ENCODE peak calls at places on chromosome 21, in six cellular contexts. One of them, this sample, is unnamed.

GRCh38 chr21:41877901-41878830 is 978 bp downstream of the PRDM15 start:
- ATAC-seq in K562: peak; percentile 69
- ATAC-seq in upper lobe of left lung: peak; percentile 47
- ATAC-seq in A549: no peak
- ATAC-seq in GM12878: peak; percentile 44
- ATAC-seq in HepG2: peak; percentile 32
- ATAC-seq in this sample: peak; percentile 35

GRCh38 chr21:31218830-31219608 is 125.0 kb downstream of the TIAM1 start:
- ATAC-seq in A549: no peak
- ATAC-seq in HepG2: no peak
- ATAC-seq in upper lobe of left lung: peak; percentile 41
- ATAC-seq in GM12878: peak; percentile 50
- ATAC-seq in K562: no peak
- ATAC-seq in this sample: peak; percentile 79

GRCh38 chr21:31848339-31848985 is 24.4 kb upstream of the HUNK start:
- ATAC-seq in K562: no peak
- ATAC-seq in GM12878: no peak
- ATAC-seq in A549: no peak
- ATAC-seq in HepG2: no peak
- ATAC-seq in upper lobe of left lung: no peak
- ATAC-seq in this sample: peak; percentile 34

GRCh38 chr21:17512245-17513213 is at the start of gene CXADR:
- ATAC-seq in upper lobe of left lung: peak; percentile 92
- ATAC-seq in HepG2: peak; percentile 88
- ATAC-seq in GM12878: peak; percentile 73
- ATAC-seq in K562: peak; percentile 94
- ATAC-seq in A549: peak; percentile 90
- ATAC-seq in this sample: peak; percentile 59

GRCh38 chr21:29258626-29259335 is 39.9 kb upstream of the BACH1 start:
- ATAC-seq in A549: no peak
- ATAC-seq in HepG2: no peak
- ATAC-seq in K562: no peak
- ATAC-seq in upper lobe of left lung: no peak
- ATAC-seq in GM12878: no peak
- ATAC-seq in this sample: no peak

GRCh38 chr21:35529141-35529863 is 480.2 kb upstream of the RUNX1 start:
- ATAC-seq in GM12878: peak; percentile 81
- ATAC-seq in upper lobe of left lung: no peak
- ATAC-seq in HepG2: no peak
- ATAC-seq in K562: peak; percentile 49
- ATAC-seq in A549: no peak
- ATAC-seq in this sample: no peak

GRCh38 chr21:41725421-41726021 is 41.3 kb downstream of the RIPK4 start:
- ATAC-seq in HepG2: no peak
- ATAC-seq in A549: no peak
- ATAC-seq in GM12878: no peak
- ATAC-seq in upper lobe of left lung: peak; percentile 28
- ATAC-seq in K562: peak; percentile 15
- ATAC-seq in this sample: no peak

GRCh38 chr21:41377715-41378114 is 15.9 kb downstream of the MX2 start:
- ATAC-seq in A549: no peak
- ATAC-seq in K562: no peak
- ATAC-seq in upper lobe of left lung: no peak
- ATAC-seq in GM12878: no peak
- ATAC-seq in HepG2: no peak
- ATAC-seq in this sample: no peak

GRCh38 chr21:39363607-39364555 is 15.0 kb upstream of the HMGN1 start:
- ATAC-seq in K562: peak; percentile 89
- ATAC-seq in HepG2: peak; percentile 59
- ATAC-seq in GM12878: no peak
- ATAC-seq in upper lobe of left lung: no peak
- ATAC-seq in A549: no peak
- ATAC-seq in this sample: no peak

GRCh38 chr21:18153063-18153462 is 91.6 kb upstream of the CHODL start:
- ATAC-seq in HepG2: no peak
- ATAC-seq in A549: no peak
- ATAC-seq in GM12878: no peak
- ATAC-seq in upper lobe of left lung: no peak
- ATAC-seq in K562: no peak
- ATAC-seq in this sample: no peak

GRCh38 chr21:14741237-14741636 is 195.1 kb upstream of the SAMSN1 start:
- ATAC-seq in A549: no peak
- ATAC-seq in K562: no peak
- ATAC-seq in HepG2: no peak
- ATAC-seq in GM12878: no peak
- ATAC-seq in upper lobe of left lung: no peak
- ATAC-seq in this sample: no peak

GRCh38 chr21:10430007-10430406 is 91.4 kb upstream of the TPTE start:
- ATAC-seq in HepG2: no peak
- ATAC-seq in GM12878: no peak
- ATAC-seq in upper lobe of left lung: peak; percentile 15
- ATAC-seq in K562: peak; percentile 62
- ATAC-seq in A549: no peak
- ATAC-seq in this sample: peak; percentile 3

GRCh38 chr21:32803651-32804050 is 32.1 kb upstream of the PAXBP1 start:
- ATAC-seq in GM12878: no peak
- ATAC-seq in A549: no peak
- ATAC-seq in HepG2: no peak
- ATAC-seq in K562: no peak
- ATAC-seq in upper lobe of left lung: no peak
- ATAC-seq in this sample: no peak

GRCh38 chr21:14273736-14274538 is 58.0 kb downstream of the RBM11 start:
- ATAC-seq in upper lobe of left lung: peak; percentile 89
- ATAC-seq in K562: peak; percentile 83
- ATAC-seq in A549: no peak
- ATAC-seq in GM12878: no peak
- ATAC-seq in HepG2: peak; percentile 97
- ATAC-seq in this sample: peak; percentile 19

GRCh38 chr21:36478207-36478701 is 1.7 kb downstream of the CLDN14 start:
- ATAC-seq in HepG2: no peak
- ATAC-seq in K562: no peak
- ATAC-seq in GM12878: peak; percentile 76
- ATAC-seq in upper lobe of left lung: no peak
- ATAC-seq in A549: peak; percentile 95
- ATAC-seq in this sample: no peak

GRCh38 chr21:38878394-38879179 is 72.9 kb downstream of the ETS2 start:
- ATAC-seq in K562: no peak
- ATAC-seq in HepG2: no peak
- ATAC-seq in A549: no peak
- ATAC-seq in upper lobe of left lung: no peak
- ATAC-seq in GM12878: no peak
- ATAC-seq in this sample: no peak

GRCh38 chr21:18908641-18909040 is 505.1 kb upstream of the TMPRSS15 start:
- ATAC-seq in GM12878: no peak
- ATAC-seq in K562: no peak
- ATAC-seq in A549: no peak
- ATAC-seq in upper lobe of left lung: no peak
- ATAC-seq in HepG2: no peak
- ATAC-seq in this sample: no peak

GRCh38 chr21:29091032-29091431 is 17.6 kb upstream of the CCT8 start:
- ATAC-seq in GM12878: no peak
- ATAC-seq in HepG2: no peak
- ATAC-seq in K562: no peak
- ATAC-seq in upper lobe of left lung: no peak
- ATAC-seq in A549: no peak
- ATAC-seq in this sample: no peak

GRCh38 chr21:29092102-29092959 is 18.9 kb upstream of the CCT8 start:
- ATAC-seq in K562: peak; percentile 68
- ATAC-seq in A549: no peak
- ATAC-seq in GM12878: no peak
- ATAC-seq in upper lobe of left lung: no peak
- ATAC-seq in HepG2: peak; percentile 85
- ATAC-seq in this sample: no peak

DNA sequence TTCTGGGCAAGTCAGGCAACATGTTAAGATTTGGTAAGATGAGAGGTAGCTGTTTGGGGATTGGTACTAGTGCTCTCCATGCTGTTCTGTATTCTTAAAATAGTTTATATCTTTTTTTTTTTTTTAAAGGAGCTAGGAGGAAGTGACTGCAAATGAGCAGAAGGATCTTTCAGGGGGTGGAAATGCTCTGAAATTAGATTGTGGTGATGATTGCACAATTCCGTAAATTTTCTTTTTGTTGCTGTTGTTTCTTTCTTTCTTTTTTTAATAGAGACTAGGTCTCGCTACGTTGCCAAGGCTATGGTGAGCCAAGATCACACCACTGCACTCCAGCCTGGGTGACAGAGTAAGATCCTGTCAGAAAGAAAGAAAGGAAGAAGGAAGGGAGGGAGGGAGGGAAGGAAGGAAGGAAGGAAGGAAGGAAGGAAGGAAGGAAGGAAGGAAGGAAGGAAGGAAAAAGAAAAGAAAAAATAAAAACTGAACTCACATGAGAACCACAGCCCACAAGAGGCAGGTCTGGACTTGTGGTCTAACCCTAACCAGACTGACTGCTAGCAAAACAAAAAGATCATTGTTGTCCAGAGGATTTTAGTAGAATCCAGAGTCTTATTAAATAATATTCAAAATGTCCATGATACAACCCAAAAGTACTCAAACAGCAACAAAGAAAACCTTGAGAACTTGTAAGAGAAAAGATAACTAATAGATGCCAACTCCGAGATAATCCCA is 4.5 kb upstream of the ITGB2 start:
- ATAC-seq in K562: no peak
- ATAC-seq in GM12878: no peak
- ATAC-seq in A549: no peak
- ATAC-seq in upper lobe of left lung: no peak
- ATAC-seq in HepG2: no peak
- ATAC-seq in this sample: no peak
- H3K4me3 ChIP-seq in K562: no peak overlapping the region
- H3K4me3 ChIP-seq in GM12878: no peak overlapping the region
- H3K4me3 ChIP-seq in A549: no peak overlapping the region
- H3K4me3 ChIP-seq in upper lobe of left lung: no peak overlapping the region
- H3K4me3 ChIP-seq in HepG2: no peak overlapping the region
- H3K4me3 ChIP-seq in this sample: no peak overlapping the region

GRCh38 chr21:46099476-46099875 is 1.6 kb downstream of the COL6A2 start:
- ATAC-seq in K562: no peak
- ATAC-seq in A549: no peak
- ATAC-seq in GM12878: no peak
- ATAC-seq in upper lobe of left lung: no peak
- ATAC-seq in HepG2: peak; percentile 55
- ATAC-seq in this sample: no peak
- H3K27ac ChIP-seq in K562: no peak overlapping the region
- H3K27ac ChIP-seq in A549: no peak overlapping the region
- H3K27ac ChIP-seq in GM12878: no peak overlapping the region
- H3K27ac ChIP-seq in upper lobe of left lung: no peak overlapping the region
- H3K27ac ChIP-seq in HepG2: no peak overlapping the region
- H3K27ac ChIP-seq in this sample: peak overlapping the region; percentile 100

GRCh38 chr21:42878993-42879787 is at the start of gene WDR4:
- ATAC-seq in upper lobe of left lung: peak; percentile 99
- ATAC-seq in GM12878: peak; percentile 95
- ATAC-seq in HepG2: peak; percentile 97
- ATAC-seq in A549: peak; percentile 98
- ATAC-seq in K562: peak; percentile 96
- ATAC-seq in this sample: peak; percentile 100
- TF ChIP-seq EP300 in upper lobe of left lung: peak; percentile 55
- TF ChIP-seq EP300 in GM12878: no peak
- TF ChIP-seq EP300 in HepG2: no peak
- TF ChIP-seq EP300 in A549: no peak
- TF ChIP-seq EP300 in K562: no peak
- TF ChIP-seq EP300 in this sample: no peak

DNA sequence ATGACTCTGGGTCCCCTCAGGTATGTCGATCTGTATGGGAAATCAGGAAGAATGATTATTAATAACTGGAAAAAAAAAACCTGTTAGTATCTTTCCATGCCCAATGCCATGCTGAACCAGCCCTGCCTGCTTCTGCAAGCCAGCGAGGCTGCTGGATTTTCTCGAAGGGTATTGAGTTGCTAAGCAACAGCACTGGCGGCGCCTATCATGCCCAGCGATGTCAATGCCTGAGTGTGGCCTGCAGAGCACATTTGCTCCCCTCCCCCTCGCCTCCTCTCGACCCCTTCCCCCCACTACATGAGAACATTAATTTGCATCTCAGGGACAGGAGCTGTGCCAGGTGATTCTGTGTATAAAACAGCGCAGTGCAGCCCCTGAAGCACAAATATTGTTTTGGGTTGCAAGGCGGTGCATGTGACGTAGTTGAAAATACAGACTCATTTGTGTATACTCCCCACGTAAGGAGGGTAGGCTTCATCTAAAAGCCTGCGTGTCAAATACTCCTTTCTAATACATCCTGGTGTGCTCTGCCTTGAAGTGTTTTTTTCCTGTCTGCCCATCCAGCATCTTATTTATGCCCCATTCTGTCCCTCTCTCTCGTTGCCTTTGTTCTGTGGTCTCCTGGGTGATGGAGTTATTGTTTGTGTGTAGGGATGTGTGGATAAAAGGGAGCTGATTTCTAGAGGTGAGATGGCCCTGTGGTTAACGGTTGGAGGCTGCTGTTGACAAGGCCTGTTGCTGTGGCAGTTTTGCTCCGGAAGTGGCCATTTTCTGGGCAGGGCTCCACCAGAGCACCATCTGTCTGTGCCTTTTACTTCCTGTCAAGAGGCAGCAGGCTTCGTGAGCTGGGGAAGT is 32.7 kb upstream of the ATP5PO start:
- ATAC-seq in GM12878: peak; percentile 78
- ATAC-seq in HepG2: peak; percentile 64
- ATAC-seq in K562: peak; percentile 40
- ATAC-seq in A549: peak; percentile 95
- ATAC-seq in upper lobe of left lung: peak; percentile 74
- ATAC-seq in this sample: peak; percentile 62
- H3K4me3 ChIP-seq in GM12878: peak overlapping the region; percentile 46
- H3K4me3 ChIP-seq in HepG2: peak overlapping the region; percentile 9
- H3K4me3 ChIP-seq in K562: no peak overlapping the region
- H3K4me3 ChIP-seq in A549: peak overlapping the region; percentile 33
- H3K4me3 ChIP-seq in upper lobe of left lung: peak overlapping the region; percentile 17
- H3K4me3 ChIP-seq in this sample: peak overlapping the region; percentile 32

GRCh38 chr21:26965567-26966359 is 1.1 kb downstream of the ADAMTS5 start:
- ATAC-seq in upper lobe of left lung: no peak
- ATAC-seq in HepG2: peak; percentile 70
- ATAC-seq in A549: no peak
- ATAC-seq in GM12878: no peak
- ATAC-seq in K562: no peak
- ATAC-seq in this sample: peak; percentile 34
- H3K27ac ChIP-seq in upper lobe of left lung: no peak overlapping the region
- H3K27ac ChIP-seq in HepG2: no peak overlapping the region
- H3K27ac ChIP-seq in A549: no peak overlapping the region
- H3K27ac ChIP-seq in GM12878: no peak overlapping the region
- H3K27ac ChIP-seq in K562: no peak overlapping the region
- H3K27ac ChIP-seq in this sample: peak overlapping the region; percentile 90

DNA sequence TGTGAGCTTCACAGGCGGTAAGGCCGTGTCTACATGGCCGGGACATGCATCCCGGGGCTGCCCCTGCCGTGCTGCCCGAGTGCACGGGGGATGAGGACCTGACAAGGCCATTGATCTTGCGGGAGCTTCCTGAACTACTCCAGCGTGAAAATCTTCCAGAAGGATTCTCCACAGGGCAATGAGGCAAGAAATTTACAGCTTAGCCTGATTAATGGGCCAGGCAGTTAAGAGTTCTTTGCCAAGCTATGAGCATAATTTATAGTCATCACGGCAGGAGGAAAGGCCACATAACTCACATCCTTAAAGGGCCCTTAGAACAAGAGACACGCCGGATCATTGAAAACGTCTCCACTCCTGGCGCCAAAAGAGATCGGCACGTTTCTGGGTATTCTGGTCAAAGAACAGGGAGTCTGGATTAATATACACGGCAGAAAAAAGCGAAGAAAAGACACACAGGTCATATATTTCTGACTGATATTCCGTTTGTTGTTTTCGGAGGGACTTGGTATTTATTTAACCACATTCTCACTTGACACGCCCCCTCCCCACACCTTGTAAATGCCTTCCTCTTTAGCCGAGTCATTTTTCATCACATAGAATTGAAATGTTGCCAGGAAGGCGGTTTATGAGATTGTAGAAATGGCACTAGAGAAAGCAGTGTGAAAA is 180.5 kb downstream of the DYRK1A start:
- ATAC-seq in A549: no peak
- ATAC-seq in GM12878: no peak
- ATAC-seq in upper lobe of left lung: no peak
- ATAC-seq in HepG2: no peak
- ATAC-seq in K562: peak; percentile 51
- ATAC-seq in this sample: no peak
- TF ChIP-seq EP300 in A549: no peak
- TF ChIP-seq EP300 in GM12878: no peak
- TF ChIP-seq EP300 in upper lobe of left lung: no peak
- TF ChIP-seq EP300 in HepG2: no peak
- TF ChIP-seq EP300 in K562: no peak
- TF ChIP-seq EP300 in this sample: no peak

This sample was measured in gastroesophageal sphincter.